ENCODE peak calls at places on chromosomes 5 and 9, in four cellular contexts. M is K562, J is A549, X is IMR-90. E is an unnamed sample.

GRCh38 chr9:114981095-114981494 is 50.7 kb upstream of the TNFSF8 start:
- DNase-seq in M (no peak), J (no peak), X (no peak), E (no peak)

GRCh38 chr9:16182784-16183183 is 629.9 kb downstream of the CCDC171 start:
- DNase-seq in M (no peak), J (no peak), X (no peak), E (no peak)

GRCh38 chr9:76808636-76809035 is 44.4 kb downstream of the PCA3 start:
- DNase-seq in M (no peak), J (no peak), X (no peak), E (no peak)

GRCh38 chr5:116576043-116576713 is 1.6 kb upstream of the SEMA6A start:
- DNase-seq in M (peak), J (peak), X (peak), E (peak)

GRCh38 chr9:75063556-75064305 is 24.2 kb downstream of the NMRK1 start:
- DNase-seq in M (no peak), J (no peak), X (peak), E (no peak)

GRCh38 chr9:124684140-124684539 is 87.0 kb downstream of the NR6A1 start:
- DNase-seq in M (no peak), J (no peak), X (no peak), E (no peak)

GRCh38 chr9:130447193-130447816 is 2.5 kb downstream of the ASS1 start:
- DNase-seq in M (no peak), J (no peak), X (no peak), E (no peak)

GRCh38 chr5:176901260-176902101 is 2.3 kb upstream of the HK3 start:
- DNase-seq in M (no peak), J (no peak), X (peak), E (no peak)

DNA sequence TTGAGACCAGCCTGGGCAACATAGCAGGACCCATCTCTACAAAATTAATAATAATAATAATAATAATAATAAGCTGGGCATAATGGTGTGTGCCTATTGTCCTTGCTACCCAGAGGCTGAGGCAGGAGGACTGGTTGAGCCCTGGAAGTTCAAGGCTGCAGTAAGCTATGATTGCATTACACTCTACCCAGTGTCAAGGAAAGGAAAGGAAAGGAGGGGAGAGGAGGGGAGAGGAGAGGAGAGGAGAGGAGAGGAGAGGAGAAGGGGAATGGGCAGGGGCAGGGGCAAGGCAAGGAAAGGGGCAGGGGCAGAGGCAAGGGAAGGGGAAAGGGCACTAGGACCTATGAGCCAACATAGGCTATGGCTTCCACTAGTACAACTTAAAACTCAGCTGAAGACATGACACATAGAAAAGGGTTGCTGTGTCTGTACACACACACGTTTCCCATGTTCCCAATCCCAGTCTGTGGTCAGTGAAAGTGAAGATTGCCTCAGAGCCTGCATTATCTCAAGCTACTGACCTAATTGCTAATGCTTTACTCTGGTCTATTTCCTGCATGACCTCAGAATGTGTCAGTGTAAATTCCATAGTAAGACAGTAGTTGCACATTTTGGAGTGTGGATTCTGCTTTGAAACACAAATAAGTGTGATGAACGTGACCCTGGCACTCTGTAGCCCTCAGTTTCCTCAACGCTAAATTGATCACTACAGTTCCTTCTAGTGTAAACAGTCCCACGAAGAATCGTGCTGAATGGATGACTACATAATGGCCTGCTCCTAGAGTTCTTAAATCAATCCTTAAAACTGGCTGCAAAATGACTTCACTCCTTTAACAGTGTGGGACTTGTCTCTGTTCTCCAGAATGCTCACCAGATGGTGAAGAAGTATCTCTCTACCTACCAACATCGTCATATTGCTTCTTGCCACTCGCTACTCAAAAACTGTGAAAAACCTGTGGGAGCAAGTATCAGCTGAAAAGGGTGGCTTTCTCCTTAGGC is 497.0 kb downstream of the RAB3C start:
- DNase-seq in M (no peak), J (no peak), X (peak), E (peak)
- TF ChIP-seq MAZ in M (no peak), J (no peak), X (no peak), E (no peak)

GRCh38 chr9:2872307-2872940 is 28.5 kb upstream of the PUM3 start:
- DNase-seq in M (no peak), J (no peak), X (peak), E (peak)

GRCh38 chr9:2872941-2873323 is 29.0 kb upstream of the PUM3 start:
- DNase-seq in M (no peak), J (no peak), X (no peak), E (no peak)

GRCh38 chr9:2875218-2875977 is 31.5 kb upstream of the PUM3 start:
- DNase-seq in M (no peak), J (no peak), X (no peak), E (no peak)

GRCh38 chr9:2874001-2874750 is 30.3 kb upstream of the PUM3 start:
- DNase-seq in M (no peak), J (no peak), X (peak), E (no peak)

DNA sequence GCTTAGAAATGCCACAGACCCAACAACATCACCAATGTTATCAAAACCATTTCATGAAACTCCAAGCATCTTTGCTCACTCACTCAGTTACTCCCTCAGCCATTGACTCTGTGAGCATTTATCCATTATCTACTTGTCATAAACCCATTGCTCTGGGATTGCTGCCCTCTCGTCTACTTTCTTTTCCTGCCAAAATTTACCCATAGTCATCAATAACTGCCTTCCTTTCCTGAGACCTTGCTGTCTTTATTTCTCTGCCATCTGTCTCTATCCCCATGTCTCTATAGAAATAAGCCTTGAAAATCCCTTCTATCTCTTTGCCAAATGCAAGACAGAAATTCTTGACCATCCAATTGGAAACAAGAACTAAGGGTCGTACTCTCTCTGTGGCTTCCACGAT is 26.4 kb upstream of the PUM3 start:
- DNase-seq in M (no peak), J (no peak), X (no peak), E (no peak)
- TF ChIP-seq USF2 in M (no peak), J (no peak), X (no peak), E (no peak)

DNA sequence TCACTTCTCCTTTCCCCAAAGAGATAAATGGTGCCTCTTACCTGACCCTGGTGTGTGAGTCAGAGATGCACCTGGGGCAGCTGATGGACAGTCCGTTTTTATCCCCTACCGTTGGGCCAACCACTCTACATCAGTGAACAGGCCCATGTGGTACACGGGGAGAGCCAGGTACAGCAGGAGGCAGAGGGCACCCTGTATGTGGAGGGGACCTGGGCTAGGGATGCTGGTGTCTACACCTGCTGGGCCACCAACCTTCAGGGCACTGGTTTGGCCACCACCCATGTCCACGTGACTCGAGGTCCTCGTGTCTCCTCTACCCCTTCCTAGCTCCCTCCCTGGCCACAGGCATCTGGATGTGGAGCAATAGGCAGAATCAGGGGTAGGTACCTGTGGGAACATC is 22.7 kb upstream of the ANXA6 start:
- DNase-seq in M (no peak), J (no peak), X (no peak), E (no peak)
- TF ChIP-seq MAZ in M (no peak), J (no peak), X (no peak), E (no peak)

DNA sequence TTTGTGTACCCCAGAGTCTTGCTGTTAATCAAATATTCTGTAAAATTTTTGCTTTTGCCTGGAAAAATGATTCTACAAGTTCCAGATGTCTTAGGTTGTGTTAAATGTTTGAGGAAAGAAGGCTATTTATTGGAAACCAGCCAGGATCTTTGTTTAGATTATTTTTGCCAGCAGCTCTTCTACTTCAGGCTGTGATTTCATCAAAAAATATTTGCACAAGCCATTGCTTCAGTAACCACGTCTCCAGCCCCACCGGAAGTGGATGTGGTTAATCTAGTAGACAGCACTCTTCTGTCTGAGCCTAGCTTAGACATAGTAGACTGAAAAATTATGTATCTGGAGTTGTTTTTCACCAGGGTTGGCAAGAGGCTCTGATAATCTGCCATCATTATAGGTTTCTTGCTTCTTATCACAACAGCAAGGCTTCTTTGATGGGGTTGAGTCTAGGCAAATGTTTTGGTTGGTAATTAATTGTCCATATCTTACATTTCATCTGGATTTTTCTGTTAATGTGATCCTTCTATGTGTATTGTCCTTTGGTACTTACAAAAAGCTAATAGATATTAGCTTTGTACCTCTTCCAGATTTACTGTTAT is 17.1 kb downstream of the KCTD16 start:
- DNase-seq in M (no peak), J (peak), X (peak), E (peak)
- TF ChIP-seq USF2 in M (no peak), J (no peak), X (no peak), E (no peak)

GRCh38 chr5:172412724-172413260 is 41.5 kb downstream of the SH3PXD2B start:
- DNase-seq in M (no peak), J (no peak), X (peak), E (no peak)

GRCh38 chr5:172410839-172411238 is 43.5 kb downstream of the SH3PXD2B start:
- DNase-seq in M (no peak), J (no peak), X (peak), E (no peak)

GRCh38 chr5:172411423-172412111 is 42.8 kb downstream of the SH3PXD2B start:
- DNase-seq in M (no peak), J (no peak), X (peak), E (no peak)

GRCh38 chr5:172407861-172408260 is 46.5 kb downstream of the SH3PXD2B start:
- DNase-seq in M (no peak), J (no peak), X (peak), E (no peak)

GRCh38 chr5:172410160-172410559 is 44.2 kb downstream of the SH3PXD2B start:
- DNase-seq in M (no peak), J (no peak), X (peak), E (no peak)
- TF ChIP-seq MAZ in M (no peak), J (no peak), X (no peak), E (no peak)

GRCh38 chr9:35277649-35278359 is 116.0 kb downstream of the UNC13B start:
- DNase-seq in M (no peak), J (no peak), X (peak), E (no peak)
- TF ChIP-seq USF2 in M (no peak), J (no peak), X (no peak), E (no peak)

E was measured in HepG2.